ENCODE peak calls at places on chromosomes 6 and 20, in nine cellular contexts. M is PC-3, D is tibial artery, X is HFF-Myc, B is heart right ventricle, Y is psoas muscle, C is brain microvascular endothelial cell, L is AG09309, P is neural crest cell. K is an unnamed sample.

GRCh38 chr6:20213271-20213798 is 1.1 kb upstream of the MBOAT1 start:
- DNase-seq in X (no peak), M (no peak), D (no peak), C (no peak), L (no peak), B (no peak), Y (no peak), P (no peak), K (no peak)

GRCh38 chr20:3431109-3431508 is 23.6 kb upstream of the DNAAF9 start:
- DNase-seq in B (no peak), M (no peak), C (no peak), P (no peak), D (no peak), L (no peak), X (no peak), Y (no peak), K (no peak)

GRCh38 chr6:32070814-32071466 is 32.7 kb downstream of the CYP21A2 start:
- DNase-seq in M (no peak), B (peak), D (peak), X (no peak), Y (peak), P (no peak), C (no peak), L (no peak), K (no peak)

GRCh38 chr6:39565948-39566347 is 159.3 kb downstream of the KIF6 start:
- DNase-seq in P (no peak), B (no peak), C (no peak), L (no peak), Y (no peak), M (no peak), X (no peak), D (no peak), K (no peak)

GRCh38 chr20:17594443-17594842 is 24.6 kb downstream of the DSTN start:
- DNase-seq in B (peak), L (no peak), C (peak), X (no peak), M (peak), Y (no peak), P (no peak), D (no peak), K (no peak)

GRCh38 chr6:103183831-103184411 is 1675.8 kb downstream of the HACE1 start:
- DNase-seq in D (no peak), L (no peak), B (no peak), X (no peak), P (no peak), C (no peak), Y (no peak), M (no peak), K (peak)

GRCh38 chr6:32517654-32518445 is 12.2 kb downstream of the HLA-DRB5 start:
- DNase-seq in D (no peak), B (no peak), Y (no peak), L (no peak), C (no peak), M (no peak), P (no peak), X (no peak), K (no peak)

GRCh38 chr6:89928604-89929003 is 34.3 kb downstream of the GJA10 start:
- DNase-seq in M (peak), C (no peak), B (no peak), D (no peak), L (no peak), P (no peak), Y (no peak), X (no peak), K (no peak)

GRCh38 chr20:56017560-56017959 is 12.2 kb upstream of the CBLN4 start:
- DNase-seq in P (no peak), B (no peak), C (no peak), Y (no peak), M (no peak), X (no peak), D (no peak), L (no peak), K (no peak)

DNA sequence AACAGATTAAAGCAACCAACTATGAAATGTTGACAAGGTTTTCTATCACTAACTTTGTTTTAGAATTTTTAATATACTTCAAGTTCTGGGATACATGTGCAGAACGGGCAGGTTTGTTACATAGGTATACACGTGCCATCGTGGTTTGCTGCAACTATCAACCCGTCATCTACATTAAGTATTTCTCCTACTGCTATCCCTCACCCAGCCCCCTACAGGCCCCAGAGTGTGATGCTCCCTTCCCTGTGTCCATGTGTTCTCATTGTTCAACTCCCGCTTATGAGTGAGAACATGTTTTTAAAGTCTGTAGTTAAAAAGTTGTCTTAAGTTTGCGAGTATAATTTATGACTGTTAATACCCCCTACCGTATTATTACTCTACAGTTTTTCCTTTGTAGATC is 844.3 kb upstream of the MANEA start:
- DNase-seq in L (no peak), Y (no peak), P (no peak), X (no peak), D (no peak), C (no peak), B (no peak), M (no peak), K (no peak)
- TF ChIP-seq CTCF in L (no peak), Y (no peak), P (no peak), X (no peak), D (no peak), C (no peak), B (no peak), M (no peak), K (no peak)

DNA sequence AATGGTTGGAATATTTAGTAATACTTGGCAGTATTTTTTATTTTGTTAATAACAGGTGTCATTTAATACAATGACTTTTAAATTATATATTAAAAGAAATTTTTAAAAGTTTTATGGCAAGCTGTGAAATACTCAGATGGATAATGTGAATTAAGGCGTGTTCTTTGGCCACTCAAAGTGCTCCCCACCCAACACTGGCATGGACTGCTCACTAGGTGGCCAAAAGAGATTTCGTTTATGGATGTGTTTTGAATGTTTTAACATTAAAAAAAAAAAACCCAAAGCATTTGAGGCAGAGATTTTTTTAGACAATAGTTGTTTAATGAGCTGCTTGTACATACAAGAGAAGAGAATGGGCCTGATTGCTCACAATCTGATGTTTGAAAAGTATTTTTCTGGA is 86.5 kb downstream of the QKI start:
- DNase-seq in B (no peak), X (no peak), L (no peak), C (no peak), D (no peak), P (no peak), M (no peak), Y (no peak), K (no peak)
- TF ChIP-seq CTCF in B (no peak), X (no peak), L (no peak), C (peak), D (peak), P (peak), M (no peak), Y (no peak), K (peak)

DNA sequence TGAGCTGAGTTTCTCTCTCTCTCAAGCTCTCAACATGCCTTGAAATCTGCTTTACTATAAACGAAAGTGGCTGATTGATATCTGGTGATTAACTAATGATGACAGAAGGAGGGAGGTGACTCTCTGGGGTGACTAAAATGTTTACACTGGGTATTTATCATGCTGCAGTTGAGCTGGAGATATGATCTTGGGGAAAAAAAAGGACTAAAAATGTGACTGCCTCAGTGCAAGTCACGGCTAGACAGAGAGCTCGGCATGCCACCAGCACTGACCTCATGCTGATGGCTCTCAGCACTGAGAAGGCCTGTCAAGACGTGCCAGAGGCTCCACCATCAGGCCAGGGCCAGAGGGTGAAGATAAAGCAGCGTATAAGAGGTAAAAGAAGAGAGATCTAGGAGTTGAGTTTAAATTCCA is 103.1 kb upstream of the SPACA1 start:
- DNase-seq in P (no peak), L (peak), M (peak), Y (peak), D (peak), B (peak), X (no peak), C (peak), K (no peak)
- TF ChIP-seq CTCF in P (no peak), L (peak), M (peak), Y (peak), D (peak), B (no peak), X (no peak), C (peak), K (peak)

GRCh38 chr20:31527266-31527665 is 13.0 kb downstream of the HM13 start:
- DNase-seq in D (no peak), C (no peak), B (no peak), X (no peak), L (no peak), M (no peak), P (no peak), Y (no peak), K (no peak)

GRCh38 chr20:31522756-31523155 is 8.5 kb downstream of the HM13 start:
- DNase-seq in L (no peak), P (no peak), C (no peak), B (no peak), Y (no peak), M (no peak), X (no peak), D (no peak), K (no peak)

DNA sequence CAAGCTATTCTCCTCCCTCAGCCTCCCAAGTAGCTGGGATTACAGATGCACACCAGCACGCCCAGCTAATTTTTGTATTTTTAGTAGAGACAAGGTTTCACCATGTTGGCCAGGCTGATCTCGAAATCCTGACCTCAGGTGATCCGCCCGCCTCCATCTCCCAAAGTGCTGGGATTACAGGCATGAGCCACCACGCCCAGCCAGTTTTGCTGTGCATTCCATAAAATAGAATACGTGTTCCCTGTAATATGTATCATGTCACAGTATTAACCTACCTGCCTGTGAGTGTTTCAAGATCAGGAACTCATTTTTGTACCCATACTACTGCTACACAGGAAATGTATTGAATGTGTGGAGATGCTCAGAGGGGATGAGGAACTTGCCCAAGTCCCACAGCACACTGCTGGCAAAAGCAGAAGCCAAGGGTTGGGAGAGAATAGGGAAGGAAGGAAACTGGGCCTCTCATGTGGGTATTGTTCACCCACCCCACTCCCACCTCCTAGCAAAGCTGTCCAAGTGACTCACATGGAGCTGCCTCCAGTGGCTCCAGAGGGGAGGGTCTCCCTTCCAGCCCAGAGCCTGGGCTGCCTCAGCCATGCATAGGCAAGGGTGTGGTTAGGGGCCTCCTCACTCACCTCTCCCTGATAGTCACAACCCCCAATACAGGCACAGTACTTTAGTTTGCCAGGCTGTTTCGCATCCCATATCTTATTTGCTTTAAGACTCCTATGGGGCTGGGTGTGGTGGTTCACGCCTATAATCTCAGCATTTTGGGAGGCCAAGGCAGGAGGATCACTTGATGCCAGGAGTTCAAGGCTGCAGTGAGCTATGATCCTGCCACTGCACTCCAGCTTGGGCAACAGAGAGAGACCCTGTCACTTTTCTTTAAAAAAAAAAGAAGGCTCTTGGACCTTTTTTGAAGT is 9.4 kb downstream of the HM13 start:
- DNase-seq in C (no peak), X (no peak), B (peak), M (no peak), L (no peak), P (no peak), D (peak), Y (no peak), K (no peak)
- TF ChIP-seq CTCF in C (no peak), X (no peak), B (no peak), M (no peak), L (no peak), P (no peak), D (no peak), Y (no peak), K (no peak)

GRCh38 chr20:11432407-11432806 is 485.3 kb upstream of the BTBD3 start:
- DNase-seq in C (peak), L (no peak), X (peak), D (no peak), Y (no peak), P (no peak), B (no peak), M (peak), K (no peak)

GRCh38 chr20:11438412-11438811 is 479.3 kb upstream of the BTBD3 start:
- DNase-seq in P (no peak), L (no peak), C (no peak), X (no peak), M (no peak), D (no peak), B (no peak), Y (no peak), K (no peak)

GRCh38 chr20:11431613-11432012 is 486.1 kb upstream of the BTBD3 start:
- DNase-seq in M (no peak), Y (no peak), P (no peak), D (no peak), B (no peak), X (no peak), C (no peak), L (peak), K (no peak)

GRCh38 chr20:11437611-11438380 is 479.9 kb upstream of the BTBD3 start:
- DNase-seq in C (no peak), D (no peak), P (no peak), L (no peak), M (peak), Y (no peak), X (no peak), B (no peak), K (no peak)

GRCh38 chr20:11436113-11436890 is 481.4 kb upstream of the BTBD3 start:
- DNase-seq in D (no peak), Y (no peak), C (no peak), B (no peak), X (no peak), P (no peak), M (no peak), L (no peak), K (no peak)
- TF ChIP-seq CTCF in D (no peak), Y (no peak), C (no peak), B (no peak), X (no peak), P (no peak), M (no peak), L (no peak), K (no peak)

GRCh38 chr6:130365166-130366010 is 429 bp upstream of the TMEM200A start:
- DNase-seq in D (peak), M (peak), P (peak), B (peak), C (peak), X (peak), Y (peak), L (no peak), K (peak)
- TF ChIP-seq CTCF in D (peak), M (peak), P (peak), B (peak), C (peak), X (peak), Y (peak), L (peak), K (peak)

DNA sequence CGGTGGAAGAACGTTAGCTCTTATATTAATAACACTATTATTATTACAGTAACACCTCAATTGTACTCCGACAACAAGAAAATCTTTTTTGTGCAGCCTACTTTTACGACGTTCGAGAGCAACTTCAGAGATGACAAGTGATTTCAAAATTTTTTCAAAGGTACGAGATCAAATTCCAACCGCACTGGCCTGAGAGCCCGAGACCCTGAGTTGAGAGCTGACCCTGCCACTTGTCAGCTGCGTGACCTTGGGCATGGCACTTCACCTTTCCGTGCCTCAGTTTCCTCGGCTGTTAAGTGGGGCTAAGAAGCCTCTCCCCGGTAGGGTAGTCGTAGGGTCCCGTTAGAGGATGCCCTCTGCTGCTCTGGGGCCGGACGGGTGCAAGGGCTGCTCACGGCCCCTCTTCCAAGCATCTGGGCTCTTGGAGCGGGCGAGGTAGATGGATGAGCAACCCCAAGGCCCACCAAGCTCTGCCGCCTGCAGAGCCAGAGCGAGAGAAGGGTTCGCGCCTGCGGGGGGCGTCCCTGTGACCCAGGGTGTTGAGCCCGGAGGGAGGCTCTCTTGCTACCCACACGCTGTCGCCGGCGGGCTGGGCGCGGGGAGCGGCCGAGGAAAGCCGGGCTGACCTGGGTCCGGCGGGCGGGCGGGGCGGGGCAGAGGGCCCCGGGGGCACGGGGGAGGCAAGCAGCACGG is 510 bp downstream of the NDRG3 start:
- DNase-seq in M (no peak), X (no peak), C (peak), Y (peak), P (no peak), B (peak), L (no peak), D (no peak), K (no peak)
- TF ChIP-seq CTCF in M (no peak), X (no peak), C (no peak), Y (no peak), P (peak), B (no peak), L (peak), D (no peak), K (no peak)

GRCh38 chr6:160167547-160168391 is 46.2 kb downstream of the SLC22A1 start:
- DNase-seq in P (no peak), M (peak), L (no peak), X (no peak), D (no peak), C (no peak), Y (no peak), B (no peak), K (no peak)
- TF ChIP-seq CTCF in P (no peak), M (no peak), L (peak), X (no peak), D (no peak), C (no peak), Y (no peak), B (no peak), K (peak)

GRCh38 chr6:30914076-30914853 is at the start of gene VARS2:
- DNase-seq in B (peak), P (peak), C (peak), Y (peak), X (peak), M (peak), D (peak), L (peak), K (no peak)
- TF ChIP-seq CTCF in B (peak), P (peak), C (peak), Y (peak), X (peak), M (peak), D (peak), L (peak), K (peak)